ENCODE peak calls at places on chromosomes 13 and 19, in nine cellular contexts. M is lower leg skin, P is K562, O is right lobe of liver, S is spleen, V is suprapubic skin, W is vagina, U is A549, D is ovary. R is an unnamed sample.

GRCh38 chr19:28400953-28401671 is 811.8 kb downstream of the UQCRFS1 start:
- DNase-seq in M (no peak), S (no peak), V (no peak), U (no peak), O (no peak), D (no peak), P (no peak), W (no peak), R (no peak)

GRCh38 chr13:45370922-45371406 is 30.0 kb upstream of the TPT1 start:
- DNase-seq in V (peak), S (peak), D (peak), M (no peak), P (peak), W (no peak), O (peak), U (peak), R (peak)

GRCh38 chr13:98768522-98768921 is 16.1 kb upstream of the SLC15A1 start:
- DNase-seq in O (no peak), S (no peak), V (no peak), D (no peak), U (no peak), W (no peak), P (no peak), M (no peak), R (no peak)

GRCh38 chr13:80359459-80360297 is 18.8 kb upstream of the SPRY2 start:
- DNase-seq in O (no peak), W (no peak), P (peak), V (no peak), S (no peak), D (no peak), M (no peak), U (no peak), R (no peak)

GRCh38 chr13:46179576-46180368 is 2.2 kb downstream of the LCP1 start:
- DNase-seq in M (peak), W (no peak), V (peak), O (peak), P (peak), U (no peak), S (peak), D (no peak), R (peak)

GRCh38 chr13:32087955-32088747 is 56.6 kb downstream of the FRY start:
- DNase-seq in P (no peak), D (no peak), V (no peak), W (no peak), O (no peak), S (no peak), U (no peak), M (no peak), R (no peak)

GRCh38 chr19:6126335-6126974 is 9.0 kb upstream of the ACSBG2 start:
- DNase-seq in M (no peak), U (peak), O (no peak), S (no peak), V (no peak), W (no peak), D (no peak), P (peak), R (peak)

GRCh38 chr13:76848596-76848995 is 37.6 kb downstream of the KCTD12 start:
- DNase-seq in W (no peak), S (no peak), U (no peak), M (peak), D (no peak), P (no peak), O (no peak), V (peak), R (no peak)

GRCh38 chr13:80755925-80756324 is 415.0 kb upstream of the SPRY2 start:
- DNase-seq in P (no peak), O (no peak), W (no peak), S (no peak), U (no peak), M (no peak), V (no peak), D (no peak), R (no peak)

GRCh38 chr19:15324791-15325519 is 7.4 kb downstream of the BRD4 start:
- DNase-seq in U (no peak), V (peak), M (no peak), O (no peak), D (no peak), S (peak), P (no peak), W (no peak), R (peak)

DNA sequence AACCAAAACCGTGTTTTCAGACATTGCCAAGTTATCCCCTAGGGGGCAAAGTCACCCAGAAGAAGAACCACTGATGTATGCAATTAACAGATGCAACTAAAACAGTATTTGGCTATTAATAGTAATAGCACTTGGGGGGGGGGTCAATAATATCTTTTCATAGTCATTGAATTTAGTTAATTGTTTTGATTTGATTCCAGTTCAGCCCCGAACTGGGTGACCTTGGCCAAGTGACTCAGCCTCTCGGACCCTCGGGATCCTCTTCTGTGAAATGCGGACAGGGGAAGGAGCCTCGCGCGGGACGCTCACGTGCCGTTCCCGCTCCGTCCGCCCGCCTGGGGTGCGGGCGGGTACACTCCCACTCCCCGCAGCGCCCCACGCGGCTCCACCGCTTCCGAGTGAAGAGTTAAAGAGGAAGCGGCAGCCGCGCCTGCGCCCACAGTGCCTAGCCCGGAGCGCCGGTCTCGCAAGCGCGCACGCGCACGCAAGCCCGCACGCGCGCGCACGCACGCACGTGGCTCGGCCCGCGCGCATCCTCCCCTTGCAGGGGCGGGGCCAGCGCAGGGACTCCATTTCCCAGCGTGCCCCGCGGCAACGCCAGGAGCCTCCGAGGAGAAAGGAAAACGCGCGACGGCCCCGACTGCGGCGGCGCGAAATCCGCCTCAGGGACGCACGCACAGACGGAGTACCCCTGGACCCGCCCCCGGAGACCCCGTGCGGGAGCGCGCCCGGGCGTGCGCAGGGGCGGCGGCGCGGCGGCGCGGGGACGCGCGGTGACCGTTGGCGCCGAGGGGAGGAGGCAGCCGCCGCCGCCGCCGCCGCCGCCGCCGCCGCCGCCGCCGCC is at the start of gene DAZAP1:
- DNase-seq in P (peak), M (peak), U (peak), O (peak), S (peak), V (peak), W (no peak), D (peak), R (peak)
- TF ChIP-seq POLR2A in P (peak), M (no peak), U (peak), O (peak), S (peak), V (no peak), W (peak), D (peak), R (peak)

GRCh38 chr19:16328824-16329482 is 4.3 kb downstream of the KLF2 start:
- DNase-seq in U (peak), V (peak), O (no peak), D (no peak), P (no peak), W (no peak), S (no peak), M (no peak), R (no peak)
- TF ChIP-seq POLR2A in U (no peak), V (no peak), O (no peak), D (no peak), P (no peak), W (no peak), S (no peak), M (no peak), R (no peak)

DNA sequence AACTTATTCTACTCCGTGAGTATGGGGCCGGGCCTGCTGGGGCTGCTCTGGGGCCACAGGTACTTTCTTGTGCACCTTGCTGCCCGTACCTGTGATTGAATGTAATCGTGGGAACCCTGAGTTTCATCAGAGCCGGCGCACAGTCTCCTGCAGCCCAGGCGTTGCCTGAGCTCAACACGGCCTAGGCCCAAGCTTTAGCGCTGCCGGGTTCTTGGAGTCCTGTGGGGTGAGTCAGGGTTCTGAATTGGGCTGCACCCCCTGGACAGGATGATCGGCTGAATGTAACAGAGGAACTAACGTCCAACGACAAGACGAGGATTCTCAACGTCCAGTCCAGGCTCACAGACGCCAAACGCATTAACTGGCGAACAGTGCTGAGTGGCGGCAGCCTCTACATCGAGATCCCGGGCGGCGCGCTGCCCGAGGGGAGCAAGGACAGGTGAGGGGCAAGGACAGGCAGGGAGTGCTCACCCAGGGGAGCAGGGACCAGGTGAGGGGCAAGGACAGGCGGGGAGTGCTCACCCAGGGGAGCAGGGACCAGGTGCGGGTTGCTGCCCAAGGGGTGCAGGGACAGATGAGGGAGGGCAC is 10.4 kb downstream of the PEAK3 start:
- DNase-seq in S (peak), D (no peak), U (no peak), W (no peak), O (no peak), M (no peak), P (no peak), V (peak), R (peak)
- TF ChIP-seq POLR2A in S (no peak), D (no peak), U (no peak), W (no peak), O (no peak), M (no peak), P (no peak), V (no peak), R (no peak)

GRCh38 chr19:55640577-55641375 is at the start of gene ZNF580:
- DNase-seq in O (peak), P (peak), M (no peak), U (peak), D (peak), V (no peak), S (peak), W (no peak), R (peak)

GRCh38 chr19:55641376-55642152 is 762 bp downstream of the ZNF580 start:
- DNase-seq in O (no peak), U (peak), D (peak), V (no peak), P (no peak), S (no peak), W (no peak), M (no peak), R (peak)

GRCh38 chr19:55643003-55643732 is at the start of gene ZNF581:
- DNase-seq in V (peak), M (peak), O (peak), U (peak), W (no peak), D (peak), S (peak), P (no peak), R (peak)

GRCh38 chr19:55643733-55644116 is 276 bp downstream of the ZNF581 start:
- DNase-seq in S (no peak), V (no peak), P (peak), W (no peak), M (no peak), O (no peak), U (no peak), D (no peak), R (peak)

DNA sequence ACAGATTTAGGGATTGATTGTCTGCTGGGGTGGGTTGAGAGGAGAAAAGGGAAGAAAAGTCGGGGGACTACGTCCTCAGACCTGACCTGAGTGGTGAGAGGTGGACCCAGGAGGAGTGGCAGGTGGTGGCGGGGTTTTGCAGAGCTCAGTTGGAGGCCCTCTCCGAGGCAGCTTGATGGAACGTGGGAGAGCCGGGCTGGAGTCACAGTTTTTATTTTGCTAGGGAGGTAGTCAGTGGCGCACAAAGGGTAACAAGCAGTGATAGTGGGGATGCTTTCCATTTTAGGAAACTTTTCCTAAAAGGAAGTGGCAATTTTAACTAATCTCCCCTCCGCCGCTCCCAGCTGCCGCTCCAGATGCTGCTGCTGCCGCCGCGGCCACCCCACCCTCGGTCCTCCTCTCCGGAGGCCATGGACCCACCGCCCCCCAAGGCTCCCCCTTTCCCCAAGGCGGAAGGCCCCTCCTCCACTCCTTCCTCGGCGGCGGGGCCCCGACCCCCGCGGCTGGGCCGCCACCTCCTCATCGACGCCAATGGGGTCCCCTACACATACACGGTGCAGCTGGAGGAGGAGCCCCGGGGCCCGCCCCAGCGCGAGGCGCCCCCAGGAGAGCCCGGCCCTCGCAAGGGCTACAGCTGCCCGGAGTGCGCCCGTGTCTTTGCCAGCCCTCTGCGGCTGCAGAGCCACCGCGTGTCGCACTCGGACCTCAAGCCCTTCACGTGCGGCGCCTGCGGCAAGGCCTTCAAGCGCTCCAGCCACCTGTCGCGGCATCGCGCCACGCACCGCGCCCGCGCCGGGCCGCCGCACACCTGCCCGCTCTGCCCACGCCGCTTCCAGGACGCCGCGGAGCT is 1.1 kb upstream of the ZNF581 start:
- DNase-seq in W (no peak), O (peak), V (no peak), S (peak), U (no peak), D (peak), M (no peak), P (peak), R (peak)
- TF ChIP-seq POLR2A in W (no peak), O (no peak), V (no peak), S (no peak), U (peak), D (no peak), M (no peak), P (no peak), R (no peak)

GRCh38 chr19:8308891-8309291 is 733 bp upstream of the CD320 start:
- DNase-seq in V (peak), U (no peak), S (peak), O (peak), D (peak), W (no peak), P (no peak), M (no peak), R (no peak)

GRCh38 chr19:8310342-8311055 is 2.3 kb upstream of the CD320 start:
- DNase-seq in P (no peak), V (peak), O (no peak), U (no peak), W (no peak), S (peak), D (peak), M (no peak), R (no peak)

GRCh38 chr19:8306235-8307054 is 1.7 kb downstream of the CD320 start:
- DNase-seq in U (no peak), S (peak), W (no peak), M (peak), D (peak), V (peak), P (peak), O (peak), R (no peak)

GRCh38 chr19:8307400-8307964 is 676 bp downstream of the CD320 start:
- DNase-seq in P (peak), S (peak), O (no peak), D (no peak), U (no peak), V (no peak), W (no peak), M (peak), R (peak)

DNA sequence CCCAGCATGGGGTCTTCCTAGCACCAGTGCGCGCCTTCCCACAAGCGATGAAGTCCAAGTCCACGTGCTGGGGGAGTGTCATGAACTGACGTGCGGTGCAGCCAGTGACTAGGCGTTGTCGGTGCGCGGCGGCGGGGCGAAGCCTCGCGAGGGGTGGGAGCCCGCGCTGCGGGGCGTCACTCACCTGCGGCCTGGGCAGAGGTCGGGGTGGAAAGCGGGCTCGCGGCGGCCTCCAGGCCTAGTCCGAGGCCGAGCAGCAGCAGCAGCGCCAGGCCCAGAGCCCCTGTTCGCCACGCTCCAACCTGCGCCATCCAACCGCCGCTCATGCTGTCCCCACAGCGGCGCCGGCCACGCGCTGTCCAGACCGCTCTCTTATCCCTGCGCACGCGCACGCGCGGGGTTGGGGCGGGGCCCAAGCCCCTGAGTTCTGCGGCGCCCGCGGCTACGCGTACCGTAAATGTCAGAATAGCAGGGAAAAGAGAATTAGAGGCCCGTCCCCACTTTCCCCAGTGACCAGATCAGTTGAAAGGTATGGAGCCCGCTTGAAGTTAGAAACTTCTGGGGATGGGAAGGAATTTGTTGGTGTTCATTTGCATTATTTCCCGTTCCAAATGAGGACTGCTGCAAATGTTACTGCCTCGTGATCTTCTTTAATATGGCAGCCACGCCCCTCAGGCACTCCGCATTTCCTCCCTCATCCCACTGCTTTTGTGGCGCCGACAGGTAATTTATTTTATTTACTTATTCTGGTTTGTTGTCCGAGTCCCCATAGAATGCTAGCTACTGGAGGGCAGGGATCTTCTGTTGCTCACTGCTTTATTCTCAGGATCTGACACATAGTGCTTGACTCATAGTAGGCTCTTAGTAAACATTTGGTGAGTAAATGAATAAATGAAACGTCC is at the start of gene CD320:
- DNase-seq in U (peak), M (peak), S (peak), D (peak), W (no peak), V (peak), O (peak), P (peak), R (peak)
- TF ChIP-seq POLR2A in U (peak), M (no peak), S (no peak), D (peak), W (peak), V (no peak), O (peak), P (peak), R (peak)

DNA sequence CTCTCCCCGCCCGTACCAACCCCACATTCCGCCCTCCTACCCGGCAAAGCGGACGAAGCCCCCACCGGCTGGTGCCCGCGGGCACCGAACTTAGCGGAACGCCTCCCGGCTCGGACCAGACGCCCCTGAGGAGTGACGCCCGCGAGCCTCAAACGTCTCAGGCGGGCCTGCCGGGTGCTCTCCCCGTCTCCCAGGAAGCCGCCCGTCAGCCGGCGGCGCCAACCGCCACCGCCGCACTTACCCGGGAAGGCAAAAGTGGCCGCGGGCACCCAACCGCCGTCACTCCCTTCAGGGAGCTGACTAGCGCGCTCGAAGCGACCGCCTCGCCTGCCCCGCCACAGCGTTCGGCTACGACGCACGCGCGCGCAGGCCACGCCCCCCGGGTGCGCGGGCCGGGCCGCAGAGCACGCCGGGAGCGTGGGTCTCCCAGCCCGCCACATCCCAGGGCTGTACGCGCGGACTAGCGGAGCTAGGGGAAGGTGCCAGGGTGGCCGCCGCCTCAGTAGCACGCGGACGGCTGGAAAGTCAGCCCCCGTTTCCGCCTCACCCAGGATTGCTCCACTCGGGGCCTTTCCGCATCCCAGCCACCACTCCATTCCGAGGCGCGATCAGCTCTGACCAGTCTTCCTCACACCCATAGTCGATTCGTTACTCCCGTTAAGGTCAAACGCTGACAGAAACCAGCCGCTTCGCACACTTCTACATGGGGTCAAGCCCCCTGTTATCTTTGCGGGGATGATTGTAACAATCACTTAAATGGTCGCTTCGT is at the start of gene TEX30:
- DNase-seq in S (peak), W (no peak), P (peak), O (peak), M (peak), V (peak), D (peak), U (peak), R (peak)
- TF ChIP-seq POLR2A in S (peak), W (peak), P (peak), O (peak), M (peak), V (no peak), D (no peak), U (peak), R (peak)